ENCODE peak calls at places on chromosomes 11 and 22, in five cellular contexts. V is suprapubic skin; O is CD8-positive, alpha-beta memory T cell; U is body of pancreas; W is CD4-positive, CD25-positive, alpha-beta regulatory T cell. G is an unnamed sample.

GRCh38 chr22:20604776-20605221 is 97.4 kb downstream of the MED15 start:
- DNase-seq in V (no peak), O (no peak), U (no peak), W (no peak), G (peak; percentile 28)

GRCh38 chr11:64074239-64074638 is 38.5 kb downstream of the FLRT1 start:
- DNase-seq in V (no peak), O (no peak), U (no peak), W (no peak), G (no peak)

GRCh38 chr11:91104237-91104636 is 881.4 kb upstream of the CHORDC1 start:
- DNase-seq in V (no peak), O (no peak), U (no peak), W (no peak), G (no peak)

GRCh38 chr11:88555829-88556202 is 218.3 kb upstream of the CTSC start:
- DNase-seq in V (no peak), O (no peak), U (no peak), W (no peak), G (no peak)

GRCh38 chr11:66987158-66987620 is 12.1 kb downstream of the C11orf86 start:
- DNase-seq in V (no peak), O (no peak), U (peak; percentile 15), W (no peak), G (no peak)

GRCh38 chr11:10514210-10514609 is 26.8 kb downstream of the RNF141 start:
- DNase-seq in V (no peak), O (no peak), U (no peak), W (no peak), G (no peak)

GRCh38 chr11:106789406-106789805 is 228.9 kb downstream of the GUCY1A2 start:
- DNase-seq in V (no peak), O (no peak), U (no peak), W (no peak), G (no peak)

GRCh38 chr11:70456921-70457532 is 58.7 kb downstream of the CTTN start:
- DNase-seq in V (no peak), O (no peak), U (no peak), W (no peak), G (no peak)

GRCh38 chr11:131463609-131464008 is 93.2 kb downstream of the NTM start:
- DNase-seq in V (no peak), O (no peak), U (no peak), W (no peak), G (no peak)

GRCh38 chr11:120883404-120884135 is 140.3 kb upstream of the TBCEL start:
- DNase-seq in V (no peak), O (no peak), U (no peak), W (no peak), G (no peak)

GRCh38 chr22:19477321-19478085 is 1.5 kb downstream of the UFD1 start:
- DNase-seq in V (no peak), O (peak; percentile 4), U (no peak), W (peak; percentile 24), G (no peak)

GRCh38 chr11:65685981-65686380 is 23.3 kb upstream of the RELA start:
- DNase-seq in V (no peak), O (no peak), U (no peak), W (no peak), G (no peak)

GRCh38 chr11:17864478-17864941 is 129.9 kb downstream of the KCNC1 start:
- DNase-seq in V (no peak), O (no peak), U (peak; percentile 40), W (peak; percentile 1), G (no peak)

GRCh38 chr11:46338636-46338987 is 8.7 kb upstream of the DGKZ start:
- DNase-seq in V (no peak), O (no peak), U (no peak), W (no peak), G (no peak)

GRCh38 chr11:122028561-122028960 is 87.5 kb downstream of the BLID start:
- DNase-seq in V (no peak), O (no peak), U (no peak), W (no peak), G (no peak)

GRCh38 chr11:57390535-57390934 is at the start of gene PRG2:
- DNase-seq in V (no peak), O (no peak), U (no peak), W (no peak), G (no peak)

GRCh38 chr11:67370351-67371076 is 2.9 kb downstream of the CLCF1 start:
- DNase-seq in V (no peak), O (no peak), U (no peak), W (no peak), G (peak; percentile 50)

GRCh38 chr11:82722236-82722635 is 11.4 kb downstream of the FAM181B start:
- DNase-seq in V (no peak), O (no peak), U (no peak), W (no peak), G (no peak)

GRCh38 chr11:2591805-2592204 is 108.0 kb downstream of the KCNQ1OT1 start:
- DNase-seq in V (no peak), O (no peak), U (no peak), W (no peak), G (no peak)

GRCh38 chr11:46389450-46390330 is 1.9 kb downstream of the CHRM4 start:
- DNase-seq in V (peak; percentile 74), O (no peak), U (peak; percentile 69), W (no peak), G (peak; percentile 90)

GRCh38 chr11:14584595-14584994 is 59.0 kb upstream of the PDE3B start:
- DNase-seq in V (no peak), O (no peak), U (peak; percentile 22), W (no peak), G (peak; percentile 21)

GRCh38 chr11:38100836-38101235 is 1502.8 kb upstream of the RAG2 start:
- DNase-seq in V (no peak), O (no peak), U (no peak), W (no peak), G (no peak)

GRCh38 chr11:45906096-45906682 is 882 bp downstream of the FREY1 start:
- DNase-seq in V (no peak), O (no peak), U (peak; percentile 95), W (no peak), G (no peak)

GRCh38 chr22:48445113-48445827 is 1382.4 kb downstream of the BRD1 start:
- DNase-seq in V (no peak), O (no peak), U (no peak), W (no peak), G (no peak)

GRCh38 chr11:42543844-42544243 is 768.0 kb upstream of the API5 start:
- DNase-seq in V (no peak), O (no peak), U (no peak), W (no peak), G (no peak)

GRCh38 chr11:61091373-61092279 is 10.7 kb upstream of the CD5 start:
- DNase-seq in V (no peak), O (no peak), U (no peak), W (no peak), G (no peak)

GRCh38 chr11:132782102-132782501 is 750.2 kb downstream of the OPCML start:
- DNase-seq in V (no peak), O (no peak), U (no peak), W (no peak), G (no peak)

GRCh38 chr11:85663080-85663729 is 1.7 kb downstream of the CREBZF start:
- DNase-seq in V (no peak), O (peak; percentile 35), U (no peak), W (no peak), G (no peak)

GRCh38 chr11:123122341-123122740 is 60.4 kb upstream of the HSPA8 start:
- DNase-seq in V (no peak), O (no peak), U (peak; percentile 19), W (no peak), G (no peak)

GRCh38 chr11:67630230-67630942 is 649 bp upstream of the NUDT8 start:
- DNase-seq in V (peak; percentile 99), O (peak; percentile 92), U (peak; percentile 100), W (peak; percentile 91), G (peak; percentile 98)

GRCh38 chr22:36981247-36981775 is 37.9 kb downstream of the TST start:
- DNase-seq in V (no peak), O (no peak), U (no peak), W (no peak), G (no peak)
- H3K27ac ChIP-seq in V (no peak overlapping the region), O (no peak overlapping the region), U (no peak overlapping the region), W (no peak overlapping the region), G (no peak overlapping the region)

GRCh38 chr22:41576877-41577276 is 12.8 kb downstream of the PMM1 start:
- DNase-seq in V (no peak), O (no peak), U (peak; percentile 47), W (peak; percentile 22), G (peak; percentile 59)

GRCh38 chr22:41573677-41574264 is 13.0 kb downstream of the CSDC2 start:
- DNase-seq in V (no peak), O (no peak), U (no peak), W (no peak), G (no peak)

GRCh38 chr22:41574847-41575381 is 14.1 kb downstream of the CSDC2 start:
- DNase-seq in V (peak; percentile 86), O (no peak), U (peak; percentile 54), W (no peak), G (no peak)

GRCh38 chr22:41578114-41578513 is 11.5 kb downstream of the PMM1 start:
- DNase-seq in V (no peak), O (no peak), U (no peak), W (no peak), G (no peak)

GRCh38 chr22:41575533-41575932 is 14.1 kb downstream of the PMM1 start:
- DNase-seq in V (no peak), O (no peak), U (no peak), W (no peak), G (no peak)
- H3K36me3 ChIP-seq in V (peaks cover 51% of the 10 kb centered on the region), O (peaks cover 5% of the 10 kb centered on the region), U (no peaks in the 10 kb centered on the region), W (peaks cover 28% of the 10 kb centered on the region), G (no peaks in the 10 kb centered on the region)

DNA sequence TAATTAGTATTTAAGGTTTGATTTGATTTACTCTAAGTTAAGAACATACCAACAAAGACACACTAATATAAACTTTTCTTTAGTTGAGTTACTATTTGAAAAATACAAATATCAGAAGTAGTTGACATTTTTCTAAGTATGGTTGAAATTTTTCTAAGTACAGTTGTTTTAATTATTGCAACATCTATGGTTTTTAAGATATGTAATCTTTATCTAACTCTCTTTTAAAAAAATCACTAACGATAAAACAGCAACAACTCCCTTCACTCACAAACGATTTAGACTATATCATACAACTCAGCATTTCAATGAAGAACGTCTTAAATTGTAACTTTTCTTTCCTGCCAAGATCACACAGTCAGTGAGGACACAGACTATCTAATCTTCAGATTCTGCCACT is 2.0 kb downstream of the C2CD3 start:
- DNase-seq in V (no peak), O (no peak), U (no peak), W (no peak), G (no peak)
- H3K4me1 ChIP-seq in V (peaks cover 31% of the 10 kb centered on the region), O (peaks cover 29% of the 10 kb centered on the region), U (peaks cover 32% of the 10 kb centered on the region), W (peaks cover 31% of the 10 kb centered on the region), G (peaks cover 6% of the 10 kb centered on the region)

DNA sequence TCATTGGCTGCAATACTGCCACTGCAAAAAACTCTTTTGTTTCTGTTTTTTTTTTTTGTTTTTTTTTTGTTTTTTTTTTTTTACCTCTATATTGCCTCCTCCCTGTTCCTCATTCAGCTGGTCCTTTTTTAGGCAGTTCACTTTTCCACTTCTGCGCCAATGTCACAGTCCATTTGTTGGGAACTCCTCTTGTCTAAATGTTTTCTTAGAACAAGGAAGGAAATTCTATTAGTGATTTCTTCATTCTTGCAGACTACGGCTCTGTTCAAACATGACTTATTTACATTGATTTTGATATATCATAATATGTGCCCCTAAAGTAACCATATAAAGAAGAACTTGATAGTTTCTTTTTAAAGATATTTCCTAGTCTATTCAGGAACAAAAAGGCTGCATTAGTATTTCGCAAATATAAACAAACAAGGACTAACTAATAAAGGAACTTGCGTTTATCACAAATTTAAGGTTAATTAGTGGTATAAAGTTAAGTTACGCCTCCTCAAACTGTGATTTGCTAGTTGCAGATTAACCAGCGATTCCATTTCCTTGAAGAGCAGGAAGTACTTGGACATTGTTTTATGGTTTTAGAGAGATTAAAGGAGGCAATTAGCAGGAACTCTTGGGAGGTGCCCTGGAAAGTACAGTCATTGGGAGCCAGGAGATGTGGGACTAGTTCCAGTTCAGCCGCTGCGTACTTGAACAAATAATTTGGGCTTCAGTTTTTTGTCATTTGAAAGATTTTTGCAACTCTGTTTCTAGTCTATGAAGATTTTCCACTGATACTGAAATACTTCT is 3.1 kb downstream of the FAM118B start:
- DNase-seq in V (no peak), O (no peak), U (no peak), W (no peak), G (no peak)
- H3K27ac ChIP-seq in V (no peak overlapping the region), O (no peak overlapping the region), U (no peak overlapping the region), W (no peak overlapping the region), G (no peak overlapping the region)